ENCODE peak calls at places on chromosomes 6 and 20, in ten cellular contexts. T, X, J, I, N, S, G, Z, Y and B are unnamed samples. For H3K9me3, the result is how much of the 10 kb centered on the place peaks cover.

GRCh38 chr6:23478324-23478723 is 647.7 kb upstream of the NRSN1 start:
- DNase-seq in Y (no peak), G (no peak), N (no peak), T (no peak), I (no peak), X (no peak), J (no peak), S (no peak), Z (no peak), B (no peak)

GRCh38 chr6:111602481-111603404 is 2.9 kb downstream of the TRAF3IP2 start:
- DNase-seq in S (no peak), Z (no peak), G (no peak), N (no peak), J (peak), X (no peak), Y (peak), T (peak), I (no peak), B (no peak)

GRCh38 chr6:91716361-91716760 is 1129.5 kb upstream of the MAP3K7 start:
- DNase-seq in T (no peak), I (no peak), S (no peak), Z (no peak), J (no peak), G (no peak), Y (no peak), X (no peak), N (peak), B (no peak)

GRCh38 chr20:38061109-38061508 is 27.6 kb downstream of the RPRD1B start:
- DNase-seq in T (no peak), Y (no peak), S (no peak), I (no peak), N (peak), G (no peak), Z (no peak), J (no peak), X (no peak), B (no peak)

GRCh38 chr20:23243791-23244190 is 106.8 kb upstream of the NXT1 start:
- DNase-seq in Y (no peak), G (no peak), Z (no peak), X (peak), T (no peak), S (no peak), I (no peak), N (no peak), J (no peak), B (no peak)

GRCh38 chr20:2749951-2750342 is 50.5 kb downstream of the CPXM1 start:
- DNase-seq in G (no peak), Y (no peak), Z (no peak), X (no peak), J (no peak), T (peak), N (no peak), S (no peak), I (no peak), B (no peak)

GRCh38 chr6:40912158-40912946 is 126.7 kb downstream of the UNC5CL start:
- DNase-seq in Z (no peak), G (peak), J (peak), N (peak), I (no peak), S (peak), X (peak), Y (peak), T (peak), B (no peak)

GRCh38 chr20:12570371-12570770 is 438.4 kb upstream of the SPTLC3 start:
- DNase-seq in Y (peak), I (no peak), G (peak), X (peak), N (peak), S (no peak), Z (no peak), T (no peak), J (no peak), B (no peak)

GRCh38 chr6:30100585-30101422 is 12.1 kb downstream of the TRIM31 start:
- DNase-seq in J (peak), T (peak), N (peak), S (peak), G (peak), I (no peak), X (peak), Z (no peak), Y (no peak), B (no peak)

GRCh38 chr6:80638222-80639055 is 532.0 kb downstream of the BCKDHB start:
- DNase-seq in J (peak), X (no peak), I (no peak), N (peak), S (peak), T (peak), Y (peak), Z (no peak), G (peak), B (no peak)

GRCh38 chr6:72464246-72464645 is 157.6 kb upstream of the KCNQ5 start:
- DNase-seq in X (no peak), Y (no peak), N (no peak), J (no peak), I (no peak), G (no peak), Z (no peak), T (no peak), S (no peak), B (no peak)

GRCh38 chr6:154754152-154754551 is 20.9 kb downstream of the SCAF8 start:
- DNase-seq in X (no peak), T (no peak), Y (peak), S (no peak), J (peak), Z (no peak), I (no peak), G (no peak), N (no peak), B (no peak)

GRCh38 chr6:124858564-124858963 is 103.7 kb upstream of the RNF217 start:
- DNase-seq in G (no peak), Y (no peak), Z (no peak), S (no peak), I (no peak), J (no peak), X (no peak), N (no peak), T (no peak), B (no peak)

GRCh38 chr20:51424270-51425041 is 118.1 kb downstream of the NFATC2 start:
- DNase-seq in T (no peak), Z (peak), G (no peak), J (no peak), Y (no peak), I (no peak), X (no peak), N (no peak), S (no peak), B (no peak)

GRCh38 chr20:48841861-48842529 is 14.2 kb upstream of the PREX1 start:
- DNase-seq in Z (no peak), Y (peak), N (peak), I (no peak), S (no peak), T (no peak), X (no peak), J (no peak), G (no peak), B (no peak)

GRCh38 chr6:300494-301198 is 8.4 kb downstream of the DUSP22 start:
- DNase-seq in N (no peak), X (no peak), J (no peak), G (no peak), I (no peak), T (no peak), Z (no peak), Y (no peak), S (no peak), B (no peak)

GRCh38 chr6:161434331-161434730 is 160.5 kb upstream of the AGPAT4 start:
- DNase-seq in G (no peak), T (no peak), J (no peak), S (no peak), X (no peak), Y (no peak), N (no peak), Z (no peak), I (no peak), B (no peak)

GRCh38 chr20:34055290-34055689 is 56.8 kb downstream of the EIF2S2 start:
- DNase-seq in Z (no peak), G (peak), X (no peak), I (no peak), N (no peak), Y (no peak), T (no peak), S (no peak), J (no peak), B (no peak)

GRCh38 chr20:35886537-35886936 is 67.8 kb downstream of the SCAND1 start:
- DNase-seq in Y (peak), X (no peak), S (no peak), N (no peak), I (no peak), G (peak), Z (no peak), T (no peak), J (no peak), B (no peak)

GRCh38 chr20:22006306-22006705 is 300.8 kb downstream of the PAX1 start:
- DNase-seq in G (no peak), T (no peak), Y (no peak), Z (no peak), J (no peak), X (no peak), I (no peak), N (no peak), S (no peak), B (no peak)

GRCh38 chr20:20664795-20665194 is 47.6 kb downstream of the RALGAPA2 start:
- DNase-seq in G (peak), J (peak), S (no peak), X (peak), Z (peak), I (no peak), Y (peak), N (peak), T (no peak), B (no peak)

GRCh38 chr20:38190166-38190565 is 25.1 kb upstream of the TGM2 start:
- DNase-seq in G (no peak), J (no peak), I (no peak), Z (no peak), Y (no peak), N (no peak), S (no peak), T (no peak), X (no peak), B (no peak)

GRCh38 chr6:7107578-7108195 is at the start of gene RREB1:
- DNase-seq in J (peak), S (peak), X (peak), Z (peak), T (peak), G (peak), N (peak), Y (peak), I (no peak), B (peak)

GRCh38 chr20:17137692-17138091 is 89.1 kb upstream of the PCSK2 start:
- DNase-seq in Z (no peak), Y (no peak), N (no peak), S (no peak), X (no peak), T (no peak), G (no peak), I (no peak), J (no peak), B (no peak)

GRCh38 chr20:44407402-44408184 is 52.1 kb downstream of the HNF4A start:
- DNase-seq in S (no peak), G (no peak), N (peak), T (peak), J (peak), Z (no peak), I (no peak), Y (peak), X (no peak), B (no peak)

GRCh38 chr20:62749851-62750445 is 41.3 kb downstream of the NTSR1 start:
- DNase-seq in T (no peak), Z (no peak), N (no peak), J (no peak), I (no peak), X (no peak), S (no peak), G (no peak), Y (no peak), B (no peak)

GRCh38 chr6:96157018-96157565 is 141.3 kb downstream of the FUT9 start:
- DNase-seq in Z (no peak), J (no peak), Y (peak), G (no peak), X (no peak), S (no peak), I (no peak), N (no peak), T (no peak), B (no peak)

GRCh38 chr6:126804255-126805064 is 314.0 kb upstream of the RSPO3 start:
- DNase-seq in J (peak), T (no peak), S (no peak), G (peak), Z (no peak), N (peak), I (no peak), X (peak), Y (peak), B (no peak)

DNA sequence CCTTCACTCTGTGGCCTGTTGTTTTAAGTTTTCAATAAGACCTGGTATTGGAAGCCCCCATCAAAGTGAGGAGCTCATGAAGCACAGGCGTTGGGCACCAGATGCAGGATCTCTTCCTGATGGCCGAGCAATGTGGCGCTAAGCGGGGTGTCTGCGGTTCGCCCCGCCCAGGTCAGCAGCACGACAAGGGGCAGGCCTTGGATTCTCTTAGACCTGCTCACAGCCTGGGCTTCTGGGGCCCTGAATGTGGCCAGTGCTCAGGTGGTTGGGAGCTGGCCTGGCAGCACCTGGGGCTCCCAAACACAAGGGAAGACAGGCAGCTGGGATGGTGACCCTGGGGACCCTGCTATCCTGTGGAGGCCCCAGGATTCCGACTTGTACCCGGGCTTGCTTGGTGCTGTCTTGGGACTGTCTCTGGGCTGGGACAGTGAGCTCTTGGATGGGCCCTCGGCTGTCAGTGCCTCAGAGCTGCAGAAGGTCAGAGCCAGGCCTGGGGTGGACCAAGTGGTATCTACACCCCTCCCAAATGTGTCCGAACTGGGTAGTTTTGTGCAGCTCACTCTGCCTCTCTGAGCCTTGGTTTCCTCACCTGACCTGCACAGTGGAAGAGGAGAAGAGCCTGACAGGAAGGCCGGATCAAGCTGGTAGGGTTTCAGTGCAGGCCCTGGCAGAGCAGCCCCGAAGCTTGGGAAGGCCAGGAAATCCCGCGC is 69.1 kb downstream of the PHACTR3 start:
- DNase-seq in G (no peak), Z (no peak), J (no peak), N (no peak), I (no peak), X (no peak), S (peak), T (no peak), Y (no peak), B (no peak)
- H3K9me3 ChIP-seq in G (under half), Z (under half), J (under half), N (under half), I (under half), X (under half), S (under half), T (under half), Y (under half), B (under half)

GRCh38 chr6:121635355-121635754 is 199.9 kb downstream of the GJA1 start:
- DNase-seq in T (no peak), N (no peak), I (no peak), J (no peak), Z (no peak), X (no peak), Y (no peak), G (no peak), S (no peak), B (no peak)
- H3K9me3 ChIP-seq in T (under half), N (under half), I (under half), J (under half), Z (under half), X (under half), Y (half or more), G (under half), S (under half), B (under half)

DNA sequence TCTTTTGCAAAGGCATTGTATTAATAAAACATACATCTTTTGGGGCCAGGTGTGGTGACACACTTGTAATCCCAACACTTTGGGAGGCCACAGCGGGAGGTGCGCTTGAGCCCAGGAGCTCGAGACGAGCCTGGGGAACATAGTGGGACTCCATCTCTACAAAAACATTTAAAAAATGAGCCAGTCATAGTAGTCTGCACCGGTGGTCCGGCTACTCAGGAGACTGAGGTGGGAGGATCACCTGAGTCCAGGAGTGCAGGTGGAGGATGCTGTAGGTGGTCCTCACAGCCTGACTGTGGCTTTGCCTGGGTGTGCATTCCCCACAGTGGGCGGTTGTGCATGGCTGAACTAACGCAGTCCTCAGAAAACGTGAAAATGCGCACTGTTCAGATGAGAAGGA is 162.5 kb downstream of the DLL1 start:
- DNase-seq in T (no peak), N (no peak), X (no peak), J (no peak), G (no peak), Y (no peak), S (peak), I (no peak), Z (no peak), B (no peak)
- H3K9me3 ChIP-seq in T (under half), N (under half), X (under half), J (under half), G (under half), Y (under half), S (under half), I (under half), Z (under half), B (under half)

DNA sequence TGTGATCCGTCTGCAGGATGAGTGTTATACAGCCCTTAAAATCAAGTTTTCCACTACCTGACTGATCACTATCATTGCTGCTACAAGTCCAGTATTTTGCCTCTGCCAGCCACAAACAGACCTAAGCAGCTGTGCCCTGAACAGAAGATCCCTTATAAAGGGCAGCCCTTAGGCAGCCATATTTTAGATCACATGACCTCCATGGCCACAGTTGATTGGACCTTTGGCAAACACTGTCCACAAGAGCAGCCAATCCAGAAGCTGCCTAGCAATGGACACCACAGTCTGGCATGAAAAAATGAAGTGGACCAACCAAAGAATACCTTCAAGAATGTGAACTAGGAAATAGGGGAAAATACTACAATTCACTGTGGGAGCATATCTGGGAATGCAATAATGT is 50.8 kb downstream of the MC3R start:
- DNase-seq in S (no peak), G (peak), T (no peak), Y (no peak), Z (no peak), I (no peak), N (no peak), J (no peak), X (peak), B (no peak)
- H3K9me3 ChIP-seq in S (under half), G (under half), T (under half), Y (under half), Z (under half), I (under half), N (under half), J (under half), X (under half), B (under half)

GRCh38 chr6:167300902-167301425 is 9.8 kb downstream of the UNC93A start:
- DNase-seq in G (no peak), J (no peak), T (no peak), Y (no peak), S (no peak), X (no peak), N (no peak), Z (no peak), I (no peak), B (no peak)
- H3K9me3 ChIP-seq in G (under half), J (under half), T (under half), Y (under half), S (under half), X (under half), N (under half), Z (under half), I (under half), B (under half)

GRCh38 chr6:9851541-9852380 is 563.1 kb downstream of the TFAP2A start:
- DNase-seq in G (no peak), S (no peak), Y (peak), Z (no peak), T (no peak), J (no peak), X (peak), N (peak), I (no peak), B (no peak)

GRCh38 chr6:9848094-9848493 is 566.8 kb downstream of the TFAP2A start:
- DNase-seq in Z (no peak), T (no peak), S (no peak), N (peak), J (no peak), I (no peak), Y (no peak), G (no peak), X (no peak), B (no peak)

DNA sequence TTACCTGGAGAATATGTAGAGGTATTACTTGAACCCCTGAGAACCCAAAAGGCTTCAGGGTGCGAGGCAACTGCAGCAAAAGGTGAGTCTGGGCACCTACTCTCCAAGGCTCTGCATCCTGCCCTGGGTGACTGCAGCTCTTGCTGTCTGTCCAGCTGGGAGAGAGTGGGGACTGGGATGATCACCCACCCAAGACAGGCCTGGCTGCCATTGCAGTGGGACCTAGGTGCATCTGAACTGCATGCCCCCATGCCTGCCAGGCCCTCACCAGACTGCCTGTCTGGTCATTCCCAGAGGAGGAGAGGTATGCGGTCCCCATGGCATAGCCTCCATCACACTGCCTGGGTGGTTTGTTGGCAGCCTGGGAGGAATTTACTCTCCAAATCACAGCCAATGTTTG is 563.9 kb downstream of the TFAP2A start:
- DNase-seq in J (no peak), I (no peak), T (no peak), S (no peak), N (no peak), Y (no peak), X (no peak), G (no peak), Z (no peak), B (no peak)
- H3K9me3 ChIP-seq in J (under half), I (under half), T (under half), S (half or more), N (under half), Y (half or more), X (under half), G (under half), Z (under half), B (under half)

DNA sequence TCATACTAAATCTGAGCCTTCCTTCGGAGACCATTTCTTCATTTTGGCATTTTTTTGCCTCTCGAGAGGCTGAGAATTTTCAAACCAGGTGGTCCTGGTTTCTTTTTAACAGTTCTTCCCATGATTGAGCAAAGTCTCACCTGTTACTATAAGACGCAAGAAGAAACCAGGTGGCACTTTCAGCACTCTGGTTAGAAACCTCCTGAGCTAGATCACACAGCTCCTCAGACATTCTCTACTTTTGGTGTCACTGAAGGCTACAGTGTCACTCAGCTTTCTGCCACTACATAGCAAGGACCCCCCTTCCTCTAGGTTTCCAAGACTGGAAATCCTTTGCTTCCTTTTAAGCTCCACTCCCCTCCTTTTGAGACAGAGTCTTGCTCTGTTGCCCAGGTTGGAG is 7.3 kb downstream of the IFNGR1 start:
- DNase-seq in N (no peak), X (no peak), Y (no peak), S (no peak), J (no peak), G (no peak), T (no peak), I (no peak), Z (no peak), B (no peak)
- H3K9me3 ChIP-seq in N (under half), X (under half), Y (under half), S (under half), J (under half), G (under half), T (under half), I (under half), Z (under half), B (under half)

GRCh38 chr20:64153410-64153809 is 10.8 kb upstream of the MYT1 start:
- DNase-seq in G (no peak), Y (no peak), X (no peak), N (no peak), T (no peak), Z (no peak), J (no peak), I (no peak), S (no peak), B (no peak)
- H3K9me3 ChIP-seq in G (under half), Y (under half), X (under half), N (under half), T (under half), Z (under half), J (under half), I (under half), S (under half), B (under half)